ENCODE peak calls at places on chromosome 1, in seven cellular contexts. U is H1, R is A549, F is ovary, S is sigmoid colon, N is tibial nerve, I is stomach. M is an unnamed sample.

GRCh38 chr1:5594056-5594956 is 397.9 kb downstream of the NPHP4 start:
- DNase-seq in U (no peak), R (no peak), F (no peak), S (no peak), N (no peak), I (peak), M (no peak)

GRCh38 chr1:153396461-153396860 is 5.6 kb upstream of the S100A8 start:
- DNase-seq in U (no peak), R (no peak), F (no peak), S (no peak), N (no peak), I (no peak), M (no peak)

GRCh38 chr1:244735404-244735803 is 82.5 kb downstream of the DESI2 start:
- DNase-seq in U (no peak), R (peak), F (no peak), S (no peak), N (no peak), I (no peak), M (no peak)

GRCh38 chr1:201461193-201461657 is 7.8 kb downstream of the PHLDA3 start:
- DNase-seq in U (no peak), R (peak), F (no peak), S (peak), N (no peak), I (peak), M (peak)

GRCh38 chr1:176559474-176560390 is 96.8 kb downstream of the PAPPA2 start:
- DNase-seq in U (peak), R (peak), F (no peak), S (peak), N (peak), I (peak), M (peak)

GRCh38 chr1:226993676-226994356 is 53.7 kb downstream of the COQ8A start:
- DNase-seq in U (no peak), R (no peak), F (no peak), S (peak), N (no peak), I (no peak), M (no peak)

GRCh38 chr1:88647749-88648415 is 36.2 kb upstream of the PKN2 start:
- DNase-seq in U (no peak), R (no peak), F (no peak), S (no peak), N (no peak), I (no peak), M (no peak)

GRCh38 chr1:150560576-150560975 is 11.4 kb downstream of the ADAMTSL4 start:
- DNase-seq in U (no peak), R (no peak), F (no peak), S (peak), N (no peak), I (no peak), M (peak)

GRCh38 chr1:71783096-71783495 is 499.2 kb downstream of the NEGR1 start:
- DNase-seq in U (no peak), R (no peak), F (no peak), S (no peak), N (no peak), I (no peak), M (no peak)

GRCh38 chr1:229121845-229122436 is 149.0 kb upstream of the RAB4A start:
- DNase-seq in U (no peak), R (no peak), F (no peak), S (peak), N (no peak), I (no peak), M (no peak)

GRCh38 chr1:236451796-236452373 is 57.8 kb downstream of the EDARADD start:
- DNase-seq in U (peak), R (peak), F (no peak), S (no peak), N (no peak), I (peak), M (peak)

GRCh38 chr1:233627823-233628222 is 13.9 kb downstream of the KCNK1 start:
- DNase-seq in U (no peak), R (no peak), F (no peak), S (no peak), N (no peak), I (no peak), M (no peak)

GRCh38 chr1:43564617-43565348 is 34.1 kb downstream of the PTPRF start:
- DNase-seq in U (no peak), R (no peak), F (no peak), S (no peak), N (no peak), I (no peak), M (no peak)

GRCh38 chr1:29453502-29454240 is 217.3 kb downstream of the PTPRU start:
- DNase-seq in U (peak), R (peak), F (peak), S (no peak), N (no peak), I (no peak), M (no peak)

GRCh38 chr1:39050001-39050400 is 23.9 kb downstream of the NDUFS5 start:
- DNase-seq in U (no peak), R (no peak), F (no peak), S (no peak), N (no peak), I (no peak), M (no peak)

GRCh38 chr1:231407537-231408396 is 14.3 kb downstream of the EGLN1 start:
- DNase-seq in U (no peak), R (peak), F (no peak), S (no peak), N (no peak), I (no peak), M (no peak)

GRCh38 chr1:192807221-192807967 is 1.4 kb upstream of the RGS2 start:
- DNase-seq in U (no peak), R (peak), F (no peak), S (no peak), N (no peak), I (no peak), M (no peak)

GRCh38 chr1:31793586-31794285 is 22.1 kb downstream of the SPOCD1 start:
- DNase-seq in U (no peak), R (no peak), F (no peak), S (peak), N (no peak), I (peak), M (no peak)

GRCh38 chr1:59428828-59429227 is 131.9 kb downstream of the FGGY start:
- DNase-seq in U (no peak), R (no peak), F (no peak), S (no peak), N (no peak), I (no peak), M (peak)

GRCh38 chr1:101119289-101119688 is 93.7 kb upstream of the DPH5 start:
- DNase-seq in U (no peak), R (no peak), F (no peak), S (no peak), N (no peak), I (no peak), M (no peak)

GRCh38 chr1:152461544-152461943 is 47.5 kb upstream of the CRNN start:
- DNase-seq in U (no peak), R (peak), F (no peak), S (no peak), N (no peak), I (peak), M (peak)

GRCh38 chr1:93649231-93649630 is 32.4 kb downstream of the BCAR3 start:
- DNase-seq in U (no peak), R (no peak), F (no peak), S (no peak), N (no peak), I (no peak), M (no peak)

GRCh38 chr1:204507317-204508105 is 8.7 kb upstream of the MDM4 start:
- DNase-seq in U (peak), R (peak), F (peak), S (no peak), N (no peak), I (no peak), M (no peak)

GRCh38 chr1:67773462-67773861 is 59.8 kb downstream of the GNG12 start:
- DNase-seq in U (no peak), R (no peak), F (no peak), S (no peak), N (no peak), I (no peak), M (no peak)

GRCh38 chr1:222073307-222073995 is 331.6 kb upstream of the DUSP10 start:
- DNase-seq in U (no peak), R (peak), F (no peak), S (no peak), N (no peak), I (no peak), M (no peak)

GRCh38 chr1:89260042-89260441 is 12.6 kb downstream of the GBP5 start:
- DNase-seq in U (no peak), R (no peak), F (no peak), S (no peak), N (no peak), I (no peak), M (no peak)

GRCh38 chr1:213186168-213186567 is 135.1 kb downstream of the RPS6KC1 start:
- DNase-seq in U (no peak), R (no peak), F (no peak), S (no peak), N (no peak), I (no peak), M (no peak)

GRCh38 chr1:35499652-35500176 is 57.5 kb downstream of the KIAA0319L start:
- DNase-seq in U (no peak), R (no peak), F (no peak), S (no peak), N (no peak), I (peak), M (no peak)

GRCh38 chr1:107430540-107431228 is 289.8 kb downstream of the NTNG1 start:
- DNase-seq in U (no peak), R (peak), F (no peak), S (no peak), N (no peak), I (peak), M (peak)

GRCh38 chr1:160342953-160343869 is at the start of the genes COPA and NCSTN:
- DNase-seq in U (peak), R (peak), F (peak), S (peak), N (peak), I (peak), M (peak)
- TF ChIP-seq POLR2A in U (peak), R (peak), F (peak), S (peak), N (peak), I (no peak), M (peak)

GRCh38 chr1:225776294-225776693 is 1.3 kb upstream of the SRP9 start:
- DNase-seq in U (no peak), R (no peak), F (no peak), S (no peak), N (no peak), I (no peak), M (no peak)

GRCh38 chr1:225777583-225778411 is at the start of gene SRP9:
- DNase-seq in U (peak), R (peak), F (peak), S (peak), N (peak), I (peak), M (peak)

GRCh38 chr1:225778412-225778669 is 715 bp downstream of the SRP9 start:
- DNase-seq in U (no peak), R (no peak), F (no peak), S (no peak), N (no peak), I (no peak), M (no peak)

GRCh38 chr1:225774276-225775147 is 3.1 kb upstream of the SRP9 start:
- DNase-seq in U (no peak), R (no peak), F (no peak), S (no peak), N (no peak), I (no peak), M (no peak)

GRCh38 chr1:225777058-225777582 is 506 bp upstream of the SRP9 start:
- DNase-seq in U (no peak), R (no peak), F (no peak), S (no peak), N (no peak), I (no peak), M (peak)
- TF ChIP-seq CTCF in U (no peak), R (no peak), F (no peak), S (no peak), N (no peak), I (no peak), M (no peak)

DNA sequence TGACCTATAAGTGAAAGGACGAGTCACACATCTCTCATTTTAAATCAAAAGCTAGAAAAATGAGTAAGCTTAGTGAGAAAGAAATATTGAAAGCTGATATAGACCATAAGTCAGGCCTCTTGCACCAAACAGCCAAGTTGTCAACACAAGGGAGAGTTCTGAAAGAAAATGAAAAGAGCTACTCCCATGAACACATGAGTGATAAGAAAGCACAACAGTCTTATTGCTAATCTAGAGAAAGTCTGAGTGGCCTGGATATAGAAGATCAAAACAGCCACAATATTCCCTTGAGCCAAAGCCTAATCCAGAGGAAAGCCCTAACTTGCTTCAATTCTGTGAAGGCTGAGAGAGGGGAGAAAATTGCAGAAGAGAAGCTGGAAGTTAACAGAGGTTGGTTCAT is 175.0 kb downstream of the SMYD3 start:
- DNase-seq in U (no peak), R (no peak), F (no peak), S (no peak), N (no peak), I (no peak), M (no peak)
- TF ChIP-seq EP300 in U (no peak), R (no peak), F (no peak), S (no peak), N (no peak), I (no peak), M (no peak)

DNA sequence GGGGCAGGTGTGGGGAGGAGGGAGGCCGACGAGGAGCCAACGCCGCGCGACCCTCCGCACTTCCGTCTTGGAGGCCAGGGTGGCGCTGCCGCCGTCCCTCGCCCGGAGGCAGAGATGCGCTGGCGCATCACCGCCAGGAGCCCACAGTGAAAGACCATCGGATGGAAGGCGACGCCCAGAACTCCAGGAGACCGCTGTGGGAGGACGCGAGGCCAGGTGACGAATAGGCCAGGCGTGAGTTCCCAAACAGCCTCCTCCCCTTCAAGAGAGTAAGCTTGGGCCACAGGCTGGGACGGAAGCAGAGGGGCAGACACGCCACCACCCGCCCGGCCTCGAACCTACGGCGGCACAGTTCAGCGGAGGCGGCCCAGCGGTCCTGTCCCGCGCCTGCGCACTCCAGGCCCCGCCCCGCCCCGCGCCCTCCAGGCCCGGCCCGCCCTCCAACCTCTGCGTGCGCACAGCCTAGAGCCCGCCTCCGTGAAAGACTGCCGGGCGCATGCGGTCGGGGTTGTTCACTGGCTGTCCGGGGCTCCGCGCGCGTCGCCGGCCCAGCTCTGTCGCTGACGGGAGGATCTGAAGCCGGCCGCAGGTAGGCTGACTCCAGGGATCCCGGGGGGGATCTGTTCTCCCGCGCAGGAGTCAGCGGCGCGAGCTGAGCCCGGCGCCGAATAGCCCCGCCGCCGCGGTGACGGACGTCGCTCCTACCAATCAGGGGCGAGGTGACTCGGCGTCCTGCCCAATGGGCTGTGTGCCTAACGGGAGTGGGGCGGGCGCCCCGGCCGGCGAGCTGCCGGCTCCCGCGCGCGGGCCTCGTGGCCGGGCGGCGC is at the start of gene CTPS1:
- DNase-seq in U (peak), R (peak), F (peak), S (peak), N (peak), I (peak), M (peak)
- TF ChIP-seq POLR2A in U (peak), R (peak), F (peak), S (peak), N (peak), I (no peak), M (peak)

GRCh38 chr1:156225677-156226014 is 12.8 kb downstream of the PMF1 start:
- DNase-seq in U (no peak), R (no peak), F (no peak), S (no peak), N (no peak), I (no peak), M (no peak)
- TF ChIP-seq CTCF in U (no peak), R (peak), F (no peak), S (no peak), N (no peak), I (no peak), M (peak)

DNA sequence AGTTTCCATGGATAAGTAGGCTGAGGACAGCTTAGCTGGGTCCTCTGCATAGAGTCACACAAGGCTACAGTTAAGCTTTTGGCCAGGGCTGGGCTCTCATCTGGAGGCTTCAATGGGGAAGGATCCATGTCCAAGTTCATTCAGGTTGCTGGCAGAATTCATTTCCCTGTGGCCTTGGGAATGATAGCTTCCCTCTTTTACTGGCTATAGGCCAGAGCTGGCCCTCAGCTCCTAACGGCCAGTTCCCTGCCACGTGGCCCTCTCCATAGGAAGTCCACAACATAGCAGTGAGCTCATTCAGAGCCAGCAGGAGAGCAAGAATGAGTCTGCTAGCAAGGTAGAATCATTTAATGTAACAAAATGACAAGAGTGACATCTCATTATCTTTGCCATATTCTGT is 15.1 kb upstream of the PODN start:
- DNase-seq in U (no peak), R (no peak), F (peak), S (no peak), N (no peak), I (no peak), M (no peak)
- TF ChIP-seq EP300 in U (no peak), R (no peak), F (no peak), S (no peak), N (no peak), I (no peak), M (no peak)

GRCh38 chr1:112909847-112910246 is 46.1 kb downstream of the SLC16A1 start:
- DNase-seq in U (no peak), R (no peak), F (no peak), S (no peak), N (no peak), I (no peak), M (no peak)

GRCh38 chr1:112904071-112904830 is 51.7 kb downstream of the SLC16A1 start:
- DNase-seq in U (no peak), R (no peak), F (no peak), S (no peak), N (no peak), I (no peak), M (no peak)

GRCh38 chr1:112905420-112906154 is 50.4 kb downstream of the SLC16A1 start:
- DNase-seq in U (no peak), R (no peak), F (no peak), S (no peak), N (no peak), I (peak), M (peak)

GRCh38 chr1:112904831-112905227 is 51.2 kb downstream of the SLC16A1 start:
- DNase-seq in U (no peak), R (no peak), F (no peak), S (no peak), N (no peak), I (peak), M (peak)

GRCh38 chr1:112906155-112906698 is 49.8 kb downstream of the SLC16A1 start:
- DNase-seq in U (no peak), R (no peak), F (no peak), S (no peak), N (no peak), I (no peak), M (no peak)
- TF ChIP-seq POLR2A in U (no peak), R (no peak), F (no peak), S (no peak), N (no peak), I (no peak), M (no peak)

GRCh38 chr1:180633092-180634045 is 1.5 kb downstream of the XPR1 start:
- DNase-seq in U (no peak), R (no peak), F (no peak), S (no peak), N (no peak), I (no peak), M (no peak)

GRCh38 chr1:180632326-180633088 is 685 bp downstream of the XPR1 start:
- DNase-seq in U (peak), R (peak), F (peak), S (peak), N (peak), I (peak), M (peak)

GRCh38 chr1:180631766-180632325 is at the start of gene XPR1:
- DNase-seq in U (peak), R (peak), F (peak), S (peak), N (peak), I (peak), M (peak)

GRCh38 chr1:180639871-180640270 is 8.0 kb downstream of the XPR1 start:
- DNase-seq in U (no peak), R (no peak), F (no peak), S (no peak), N (no peak), I (no peak), M (no peak)

DNA sequence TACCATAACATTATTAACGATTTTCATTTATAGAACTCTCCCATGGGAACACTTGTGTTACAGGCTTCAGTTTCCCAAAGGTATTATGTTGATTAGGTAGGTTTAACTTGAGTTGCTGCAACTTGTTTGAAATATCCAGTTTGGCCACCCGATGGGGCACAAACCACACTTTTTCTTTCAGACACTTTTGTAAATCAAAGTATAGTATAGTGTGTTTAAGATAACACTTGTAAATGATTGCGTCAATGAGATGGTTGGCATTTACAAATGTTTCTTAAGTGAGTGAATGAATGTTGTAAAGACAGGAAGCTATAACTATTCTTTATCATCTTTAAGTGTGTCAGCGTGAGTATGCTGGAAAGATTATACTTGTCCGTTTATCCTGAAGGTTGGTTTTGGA is 4.3 kb downstream of the XPR1 start:
- DNase-seq in U (no peak), R (peak), F (no peak), S (no peak), N (no peak), I (no peak), M (no peak)
- TF ChIP-seq CTCF in U (no peak), R (peak), F (no peak), S (no peak), N (no peak), I (peak), M (no peak)